ENCODE peak calls at places on chromosome 11, in five cellular contexts. R is amygdala, J is BE2C, Q is fibroblast of pulmonary artery, W is NCI-H1105 treated with DMSO at 0.1 percent for 48 hours. P is an unnamed sample.

GRCh38 chr11:7994581-7995278 is 7.6 kb downstream of the EIF3F start:
- DNase-seq in W (no peak), Q (no peak), J (no peak), R (no peak), P (no peak)

GRCh38 chr11:115802641-115803040 is 298.4 kb upstream of the CADM1 start:
- DNase-seq in R (no peak), J (no peak), Q (no peak), W (no peak), P (no peak)

GRCh38 chr11:29005401-29005980 is 897.3 kb downstream of the METTL15 start:
- DNase-seq in Q (no peak), W (no peak), J (peak; percentile 5), R (no peak), P (no peak)

GRCh38 chr11:5767056-5767455 is 13.0 kb downstream of the OR52N4 start:
- DNase-seq in Q (no peak), R (no peak), J (no peak), W (no peak), P (no peak)

GRCh38 chr11:111123463-111124398 is 121.8 kb upstream of the POU2AF2 start:
- DNase-seq in R (no peak), W (no peak), J (no peak), Q (no peak), P (peak; percentile 46)

GRCh38 chr11:1422481-1422880 is 32.7 kb downstream of the BRSK2 start:
- DNase-seq in J (no peak), Q (peak; percentile 11), R (no peak), W (no peak), P (no peak)

GRCh38 chr11:119791701-119792151 is 62.7 kb upstream of the NECTIN1 start:
- DNase-seq in W (no peak), R (no peak), Q (peak; percentile 7), J (no peak), P (peak; percentile 77)

GRCh38 chr11:1180947-1181391 is 23.2 kb downstream of the MUC5AC start:
- DNase-seq in R (no peak), Q (no peak), W (no peak), J (no peak), P (no peak)

GRCh38 chr11:36109499-36109849 is 165.6 kb downstream of the LDLRAD3 start:
- DNase-seq in J (no peak), R (no peak), W (no peak), Q (no peak), P (no peak)

GRCh38 chr11:86218125-86219081 is 26.1 kb upstream of the EED start:
- DNase-seq in J (peak; percentile 64), R (peak; percentile 27), W (peak; percentile 55), Q (peak; percentile 87), P (peak; percentile 86)

GRCh38 chr11:111770581-111771134 is 4.5 kb upstream of the PPP2R1B start:
- DNase-seq in Q (no peak), W (peak; percentile 18), R (no peak), J (no peak), P (no peak)

GRCh38 chr11:88656960-88657738 is 319.6 kb upstream of the CTSC start:
- DNase-seq in Q (no peak), R (no peak), J (no peak), W (no peak), P (no peak)

GRCh38 chr11:78786086-78786485 is 211.4 kb upstream of the NARS2 start:
- DNase-seq in R (no peak), J (peak; percentile 36), W (no peak), Q (no peak), P (no peak)

GRCh38 chr11:113179181-113179701 is 135.1 kb upstream of the TTC12 start:
- DNase-seq in J (no peak), W (no peak), Q (no peak), R (no peak), P (no peak)

GRCh38 chr11:31325162-31325561 is 44.4 kb downstream of the DCDC1 start:
- DNase-seq in R (no peak), W (no peak), J (no peak), Q (peak; percentile 86), P (no peak)

GRCh38 chr11:7278314-7278917 is 26.7 kb downstream of the SYT9 start:
- DNase-seq in W (peak; percentile 37), R (no peak), J (peak; percentile 15), Q (peak; percentile 57), P (peak; percentile 38)

GRCh38 chr11:117877120-117877784 is 794 bp upstream of the FXYD6 start:
- DNase-seq in J (no peak), W (peak; percentile 50), R (no peak), Q (no peak), P (no peak)

GRCh38 chr11:79249341-79249993 is 191.4 kb downstream of the TENM4 start:
- DNase-seq in J (no peak), R (no peak), Q (peak; percentile 46), W (no peak), P (no peak)

GRCh38 chr11:34567733-34568132 is 53.2 kb upstream of the EHF start:
- DNase-seq in Q (no peak), J (no peak), R (no peak), W (no peak), P (no peak)

P was measured in Ammon's horn.